ENCODE peak calls at places on chromosomes 7 and 10, in five cellular contexts. O, V, H, G and E are unnamed samples.

GRCh38 chr10:62815373-62816111 is 624 bp downstream of the EGR2 start:
- DNase-seq in H (peak), O (no peak), V (no peak), G (peak), E (peak)

GRCh38 chr7:148521271-148521670 is 69.3 kb upstream of the C7orf33 start:
- DNase-seq in H (no peak), G (no peak), O (no peak), V (no peak), E (no peak)

GRCh38 chr7:135938086-135938485 is 39.1 kb downstream of the MTPN start:
- DNase-seq in H (no peak), V (no peak), G (no peak), O (no peak), E (no peak)

GRCh38 chr7:123747620-123748141 is 1.1 kb downstream of the WASL start:
- DNase-seq in V (peak), H (peak), O (peak), G (peak), E (peak)

GRCh38 chr7:75795831-75796285 is 17.7 kb downstream of the CCL24 start:
- DNase-seq in G (no peak), V (no peak), O (no peak), H (no peak), E (no peak)

GRCh38 chr7:1505731-1506550 is 1.8 kb upstream of the INTS1 start:
- DNase-seq in V (no peak), G (peak), O (no peak), H (no peak), E (no peak)

GRCh38 chr7:144848078-144848477 is 12.2 kb upstream of the TPK1 start:
- DNase-seq in O (no peak), G (no peak), V (no peak), H (no peak), E (no peak)

GRCh38 chr7:379456-380225 is 89.7 kb downstream of the FOXL3 start:
- DNase-seq in O (no peak), V (no peak), H (peak), G (no peak), E (peak)

GRCh38 chr10:112797221-112797620 is 152.8 kb upstream of the TCF7L2 start:
- DNase-seq in H (no peak), V (no peak), O (no peak), G (peak), E (no peak)

GRCh38 chr10:124011464-124011863 is 81.9 kb downstream of the CHST15 start:
- DNase-seq in O (no peak), G (no peak), V (no peak), H (no peak), E (no peak)

GRCh38 chr7:128053023-128053422 is 21.8 kb upstream of the LRRC4 start:
- DNase-seq in G (no peak), H (no peak), O (no peak), V (peak), E (peak)

GRCh38 chr10:14648042-14648765 is 126.5 kb downstream of the FAM107B start:
- DNase-seq in V (peak), O (peak), H (peak), G (no peak), E (peak)

GRCh38 chr10:122733450-122733849 is 33.8 kb upstream of the C10orf120 start:
- DNase-seq in O (no peak), V (no peak), H (no peak), G (no peak), E (no peak)

GRCh38 chr7:135369405-135369804 is 135.8 kb downstream of the STRA8 start:
- DNase-seq in H (no peak), O (no peak), G (no peak), V (no peak), E (no peak)

GRCh38 chr7:98733036-98733435 is 116.0 kb downstream of the NPTX2 start:
- DNase-seq in G (peak), V (peak), H (peak), O (no peak), E (peak)

GRCh38 chr7:92763636-92764423 is 72.5 kb downstream of the CDK6 start:
- DNase-seq in V (peak), G (peak), H (peak), O (no peak), E (peak)

GRCh38 chr10:34437897-34438296 is 377.2 kb downstream of the PARD3 start:
- DNase-seq in V (no peak), G (no peak), H (no peak), O (no peak), E (no peak)

GRCh38 chr10:78756604-78757442 is 311.9 kb upstream of the ZMIZ1 start:
- DNase-seq in G (no peak), H (no peak), O (no peak), V (peak), E (peak)

GRCh38 chr10:78757542-78757941 is 311.2 kb upstream of the ZMIZ1 start:
- DNase-seq in G (no peak), O (no peak), H (no peak), V (peak), E (peak)

GRCh38 chr10:78759448-78760120 is 309.2 kb upstream of the ZMIZ1 start:
- DNase-seq in V (no peak), O (no peak), G (no peak), H (no peak), E (no peak)

GRCh38 chr10:78755877-78756455 is 312.8 kb upstream of the ZMIZ1 start:
- DNase-seq in V (no peak), O (no peak), H (no peak), G (no peak), E (no peak)

DNA sequence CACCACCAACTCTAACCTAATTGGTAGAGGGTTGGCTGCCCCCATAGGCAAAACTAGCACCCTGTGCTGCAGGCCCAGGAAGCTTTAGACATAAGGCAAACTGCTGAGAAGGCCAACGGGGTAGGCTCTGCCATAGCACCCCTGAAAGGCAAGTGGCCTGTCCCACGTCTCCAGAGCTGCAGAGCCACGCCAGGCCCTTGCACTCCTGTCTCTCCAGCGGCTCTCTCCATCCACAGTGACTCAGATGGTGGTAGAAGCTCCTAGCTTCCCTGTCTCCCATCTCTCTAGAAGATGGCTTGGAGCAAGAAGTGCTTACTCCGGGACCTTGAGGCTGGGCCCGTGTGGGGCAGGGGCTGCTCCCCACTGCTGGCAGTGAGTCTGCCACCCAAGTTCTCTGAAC is 310.6 kb upstream of the ZMIZ1 start:
- DNase-seq in O (no peak), G (no peak), H (no peak), V (no peak), E (no peak)
- H3K4ac ChIP-seq in O (no peak), G (no peak), H (no peak), V (peak), E (peak)

GRCh38 chr10:1939016-1939415 is 201.7 kb upstream of the ADARB2 start:
- DNase-seq in V (no peak), H (no peak), G (no peak), O (no peak), E (no peak)
- H2AFZ ChIP-seq in V (no peak), H (no peak), G (no peak), O (no peak), E (no peak)

GRCh38 chr10:89269822-89270483 is 18.4 kb upstream of the LIPA start:
- DNase-seq in O (no peak), G (no peak), V (no peak), H (no peak), E (no peak)

GRCh38 chr10:89271532-89271931 is 20.0 kb upstream of the LIPA start:
- DNase-seq in O (no peak), V (no peak), G (no peak), H (no peak), E (no peak)

GRCh38 chr10:89274928-89275327 is 23.4 kb upstream of the LIPA start:
- DNase-seq in H (no peak), V (no peak), O (no peak), G (no peak), E (peak)

GRCh38 chr10:89275383-89275782 is 23.8 kb upstream of the LIPA start:
- DNase-seq in O (no peak), G (no peak), V (no peak), H (no peak), E (no peak)

GRCh38 chr10:89273680-89274079 is 22.1 kb upstream of the LIPA start:
- DNase-seq in H (no peak), O (no peak), G (no peak), V (no peak), E (no peak)
- H2BK15ac ChIP-seq in H (no peak), O (no peak), G (no peak), V (no peak), E (no peak)

GRCh38 chr7:30460246-30460633 is 18.3 kb downstream of the NOD1 start:
- DNase-seq in V (no peak), O (no peak), H (no peak), G (no peak), E (no peak)
- H3K4ac ChIP-seq in V (peak), O (no peak), H (no peak), G (no peak), E (no peak)

GRCh38 chr10:67785098-67785497 is 52.9 kb downstream of the DNAJC12 start:
- DNase-seq in V (no peak), O (no peak), G (no peak), H (no peak), E (no peak)

GRCh38 chr10:67780759-67781538 is 57.0 kb downstream of the DNAJC12 start:
- DNase-seq in H (no peak), O (no peak), G (peak), V (no peak), E (no peak)

GRCh38 chr10:67782556-67782955 is 55.4 kb downstream of the DNAJC12 start:
- DNase-seq in O (no peak), V (no peak), H (no peak), G (no peak), E (no peak)

GRCh38 chr10:67784584-67784983 is 53.4 kb downstream of the DNAJC12 start:
- DNase-seq in V (peak), G (no peak), O (no peak), H (no peak), E (no peak)

GRCh38 chr10:67783576-67784294 is 54.3 kb downstream of the DNAJC12 start:
- DNase-seq in O (no peak), H (no peak), G (no peak), V (no peak), E (no peak)
- H2AFZ ChIP-seq in O (no peak), H (no peak), G (peak), V (no peak), E (no peak)

GRCh38 chr10:29998142-29998808 is 61.1 kb downstream of the JCAD start:
- DNase-seq in H (peak), V (peak), G (peak), O (peak), E (peak)
- H2BK15ac ChIP-seq in H (no peak), V (no peak), G (no peak), O (no peak), E (no peak)

GRCh38 chr10:32958085-32958991 is at the start of gene ITGB1:
- DNase-seq in G (peak), H (peak), O (peak), V (peak), E (peak)
- H3K4ac ChIP-seq in G (peak), H (peak), O (peak), V (peak), E (peak)

GRCh38 chr7:43298617-43299016 is 186.2 kb downstream of the HECW1 start:
- DNase-seq in O (no peak), H (no peak), G (no peak), V (no peak), E (no peak)

GRCh38 chr7:43300121-43300520 is 187.7 kb downstream of the HECW1 start:
- DNase-seq in O (no peak), G (no peak), V (no peak), H (no peak), E (no peak)

GRCh38 chr7:43303740-43304241 is 191.3 kb downstream of the HECW1 start:
- DNase-seq in G (no peak), H (no peak), O (no peak), V (peak), E (no peak)

GRCh38 chr7:43302211-43302711 is 189.8 kb downstream of the HECW1 start:
- DNase-seq in O (no peak), H (peak), V (peak), G (no peak), E (peak)

DNA sequence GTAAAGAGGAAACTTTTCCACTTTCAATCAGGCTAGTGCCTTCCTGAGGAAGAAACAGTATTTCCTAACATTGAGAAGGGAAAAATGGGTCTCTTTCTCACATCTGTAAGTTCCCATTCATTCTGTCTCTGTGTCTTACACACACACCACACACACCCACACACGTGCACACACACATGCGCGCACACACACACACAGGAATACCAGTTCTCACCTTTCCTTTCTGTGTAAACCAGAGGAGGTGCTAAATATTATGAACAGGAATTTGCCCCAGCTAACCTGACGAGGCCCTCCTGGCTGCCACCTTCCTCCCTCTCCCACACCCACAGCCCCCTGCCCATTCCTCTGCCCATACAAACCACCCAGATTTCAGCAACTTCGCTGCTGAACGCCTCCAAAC is 190.3 kb downstream of the HECW1 start:
- DNase-seq in H (no peak), G (no peak), V (no peak), O (no peak), E (no peak)
- H2AFZ ChIP-seq in H (no peak), G (no peak), V (no peak), O (peak), E (no peak)